ENCODE peak calls at places on chromosomes 3 and 15, in nine cellular contexts. One of them, this sample, is unnamed. For H3K36me3, the result is how much of the 10 kb centered on the place peaks cover.

GRCh38 chr15:59276225-59277178 is 69.9 kb downstream of the LDHAL6B start:
- DNase-seq in iPS DF 6.9: no peak
- DNase-seq in mesenchymal stem cell: no peak
- DNase-seq in lower lobe of right lung: no peak
- DNase-seq in ovary: no peak
- DNase-seq in IMR-90: no peak
- DNase-seq in Peyer's patch: peak
- DNase-seq in tibial nerve: no peak
- DNase-seq in HCT116: peak
- DNase-seq in this sample: no peak

GRCh38 chr15:101156061-101156460 is 95.8 kb downstream of the CHSY1 start:
- DNase-seq in iPS DF 6.9: no peak
- DNase-seq in mesenchymal stem cell: no peak
- DNase-seq in lower lobe of right lung: peak
- DNase-seq in ovary: no peak
- DNase-seq in IMR-90: no peak
- DNase-seq in Peyer's patch: no peak
- DNase-seq in tibial nerve: no peak
- DNase-seq in HCT116: no peak
- DNase-seq in this sample: no peak

GRCh38 chr3:67418539-67419529 is 235.6 kb downstream of the SUCLG2 start:
- DNase-seq in iPS DF 6.9: no peak
- DNase-seq in mesenchymal stem cell: no peak
- DNase-seq in lower lobe of right lung: no peak
- DNase-seq in ovary: no peak
- DNase-seq in IMR-90: peak
- DNase-seq in Peyer's patch: no peak
- DNase-seq in tibial nerve: no peak
- DNase-seq in HCT116: no peak
- DNase-seq in this sample: no peak

GRCh38 chr3:98823791-98824190 is 60.7 kb downstream of the ST3GAL6 start:
- DNase-seq in iPS DF 6.9: no peak
- DNase-seq in mesenchymal stem cell: no peak
- DNase-seq in lower lobe of right lung: no peak
- DNase-seq in ovary: no peak
- DNase-seq in IMR-90: peak
- DNase-seq in Peyer's patch: no peak
- DNase-seq in tibial nerve: no peak
- DNase-seq in HCT116: no peak
- DNase-seq in this sample: no peak

GRCh38 chr15:79349526-79349925 is 38.6 kb downstream of the TMED3 start:
- DNase-seq in iPS DF 6.9: no peak
- DNase-seq in mesenchymal stem cell: peak
- DNase-seq in lower lobe of right lung: no peak
- DNase-seq in ovary: no peak
- DNase-seq in IMR-90: no peak
- DNase-seq in Peyer's patch: no peak
- DNase-seq in tibial nerve: no peak
- DNase-seq in HCT116: no peak
- DNase-seq in this sample: no peak

GRCh38 chr15:77542491-77543001 is 90.2 kb downstream of the LINGO1 start:
- DNase-seq in iPS DF 6.9: no peak
- DNase-seq in mesenchymal stem cell: peak
- DNase-seq in lower lobe of right lung: no peak
- DNase-seq in ovary: no peak
- DNase-seq in IMR-90: peak
- DNase-seq in Peyer's patch: no peak
- DNase-seq in tibial nerve: no peak
- DNase-seq in HCT116: no peak
- DNase-seq in this sample: no peak

GRCh38 chr15:89828324-89829145 is 13.9 kb upstream of the ANPEP start:
- DNase-seq in iPS DF 6.9: no peak
- DNase-seq in mesenchymal stem cell: peak
- DNase-seq in lower lobe of right lung: peak
- DNase-seq in ovary: peak
- DNase-seq in IMR-90: peak
- DNase-seq in Peyer's patch: peak
- DNase-seq in tibial nerve: peak
- DNase-seq in HCT116: no peak
- DNase-seq in this sample: peak

GRCh38 chr3:109927161-109927560 is 589.8 kb upstream of the DPPA4 start:
- DNase-seq in iPS DF 6.9: no peak
- DNase-seq in mesenchymal stem cell: peak
- DNase-seq in lower lobe of right lung: no peak
- DNase-seq in ovary: no peak
- DNase-seq in IMR-90: peak
- DNase-seq in Peyer's patch: no peak
- DNase-seq in tibial nerve: no peak
- DNase-seq in HCT116: peak
- DNase-seq in this sample: no peak

GRCh38 chr3:37148208-37148607 is 26.2 kb downstream of the LRRFIP2 start:
- DNase-seq in iPS DF 6.9: no peak
- DNase-seq in mesenchymal stem cell: no peak
- DNase-seq in lower lobe of right lung: no peak
- DNase-seq in ovary: no peak
- DNase-seq in IMR-90: no peak
- DNase-seq in Peyer's patch: no peak
- DNase-seq in tibial nerve: no peak
- DNase-seq in HCT116: no peak
- DNase-seq in this sample: no peak

GRCh38 chr3:156694536-156694935 is 20.1 kb downstream of the TIPARP start:
- DNase-seq in iPS DF 6.9: no peak
- DNase-seq in mesenchymal stem cell: peak
- DNase-seq in lower lobe of right lung: no peak
- DNase-seq in ovary: no peak
- DNase-seq in IMR-90: peak
- DNase-seq in Peyer's patch: no peak
- DNase-seq in tibial nerve: no peak
- DNase-seq in HCT116: no peak
- DNase-seq in this sample: no peak

GRCh38 chr15:81279621-81280051 is 44.3 kb downstream of the STARD5 start:
- DNase-seq in iPS DF 6.9: no peak
- DNase-seq in mesenchymal stem cell: peak
- DNase-seq in lower lobe of right lung: no peak
- DNase-seq in ovary: no peak
- DNase-seq in IMR-90: no peak
- DNase-seq in Peyer's patch: no peak
- DNase-seq in tibial nerve: no peak
- DNase-seq in HCT116: no peak
- DNase-seq in this sample: no peak

GRCh38 chr3:32882180-32882579 is 64.4 kb downstream of the TRIM71 start:
- DNase-seq in iPS DF 6.9: no peak
- DNase-seq in mesenchymal stem cell: no peak
- DNase-seq in lower lobe of right lung: no peak
- DNase-seq in ovary: no peak
- DNase-seq in IMR-90: no peak
- DNase-seq in Peyer's patch: no peak
- DNase-seq in tibial nerve: no peak
- DNase-seq in HCT116: no peak
- DNase-seq in this sample: no peak
- H3K36me3 ChIP-seq in iPS DF 6.9: under half
- H3K36me3 ChIP-seq in mesenchymal stem cell: under half
- H3K36me3 ChIP-seq in lower lobe of right lung: under half
- H3K36me3 ChIP-seq in ovary: under half
- H3K36me3 ChIP-seq in IMR-90: under half
- H3K36me3 ChIP-seq in Peyer's patch: under half
- H3K36me3 ChIP-seq in tibial nerve: under half
- H3K36me3 ChIP-seq in HCT116: under half
- H3K36me3 ChIP-seq in this sample: under half

GRCh38 chr3:14946749-14947104 is 656 bp upstream of the NR2C2 start:
- DNase-seq in iPS DF 6.9: no peak
- DNase-seq in mesenchymal stem cell: no peak
- DNase-seq in lower lobe of right lung: no peak
- DNase-seq in ovary: no peak
- DNase-seq in IMR-90: no peak
- DNase-seq in Peyer's patch: no peak
- DNase-seq in tibial nerve: no peak
- DNase-seq in HCT116: no peak
- DNase-seq in this sample: no peak

GRCh38 chr3:14949126-14949525 is 1.7 kb downstream of the NR2C2 start:
- DNase-seq in iPS DF 6.9: no peak
- DNase-seq in mesenchymal stem cell: peak
- DNase-seq in lower lobe of right lung: no peak
- DNase-seq in ovary: no peak
- DNase-seq in IMR-90: no peak
- DNase-seq in Peyer's patch: no peak
- DNase-seq in tibial nerve: no peak
- DNase-seq in HCT116: no peak
- DNase-seq in this sample: no peak

GRCh38 chr3:14947886-14948608 is 664 bp downstream of the NR2C2 start:
- DNase-seq in iPS DF 6.9: peak
- DNase-seq in mesenchymal stem cell: peak
- DNase-seq in lower lobe of right lung: peak
- DNase-seq in ovary: peak
- DNase-seq in IMR-90: peak
- DNase-seq in Peyer's patch: peak
- DNase-seq in tibial nerve: peak
- DNase-seq in HCT116: peak
- DNase-seq in this sample: peak

GRCh38 chr3:14948609-14949038 is 1.2 kb downstream of the NR2C2 start:
- DNase-seq in iPS DF 6.9: no peak
- DNase-seq in mesenchymal stem cell: no peak
- DNase-seq in lower lobe of right lung: no peak
- DNase-seq in ovary: no peak
- DNase-seq in IMR-90: no peak
- DNase-seq in Peyer's patch: no peak
- DNase-seq in tibial nerve: no peak
- DNase-seq in HCT116: no peak
- DNase-seq in this sample: no peak

DNA sequence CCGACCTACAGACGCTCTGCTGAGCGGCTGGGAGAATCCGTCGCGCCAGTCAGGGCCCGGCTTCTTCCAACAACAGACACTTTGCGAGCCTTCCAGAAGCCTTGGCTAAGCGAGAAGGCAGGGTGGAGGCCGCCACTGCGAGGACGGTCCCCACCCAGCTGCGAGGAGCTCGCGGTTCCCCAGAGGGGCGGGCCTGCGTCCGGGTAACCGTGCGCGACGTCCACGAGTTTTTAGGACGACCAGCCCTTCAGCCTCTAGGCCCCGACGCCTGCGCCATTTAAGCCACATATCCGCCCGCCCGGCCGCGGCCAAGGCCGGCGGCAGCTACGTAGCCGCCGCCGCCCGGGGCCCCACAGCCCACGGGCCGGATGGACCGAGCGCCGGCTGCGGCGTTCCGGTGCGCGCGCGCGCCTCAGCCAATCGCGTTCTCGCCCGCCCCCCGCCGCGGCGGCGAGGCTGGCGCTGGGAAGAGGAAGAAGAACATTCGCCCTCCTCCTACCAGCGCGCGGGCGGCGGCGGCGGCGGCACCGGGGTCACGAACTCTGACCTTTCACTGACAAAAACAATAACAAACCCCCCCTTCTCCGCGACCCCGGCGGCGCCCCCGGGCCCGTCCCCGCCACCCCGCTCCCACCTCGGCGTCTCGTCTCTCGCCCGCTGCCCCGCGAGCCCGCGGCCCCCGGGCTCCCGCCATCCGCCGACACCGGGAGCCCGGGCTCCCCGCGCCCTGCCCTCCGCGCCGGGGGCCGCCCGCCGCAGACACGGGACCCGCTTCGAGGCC is at the start of gene NR2C2:
- DNase-seq in iPS DF 6.9: no peak
- DNase-seq in mesenchymal stem cell: peak
- DNase-seq in lower lobe of right lung: peak
- DNase-seq in ovary: peak
- DNase-seq in IMR-90: peak
- DNase-seq in Peyer's patch: peak
- DNase-seq in tibial nerve: peak
- DNase-seq in HCT116: peak
- DNase-seq in this sample: peak
- H3K36me3 ChIP-seq in iPS DF 6.9: under half
- H3K36me3 ChIP-seq in mesenchymal stem cell: under half
- H3K36me3 ChIP-seq in lower lobe of right lung: under half
- H3K36me3 ChIP-seq in ovary: under half
- H3K36me3 ChIP-seq in IMR-90: under half
- H3K36me3 ChIP-seq in Peyer's patch: under half
- H3K36me3 ChIP-seq in tibial nerve: under half
- H3K36me3 ChIP-seq in HCT116: under half
- H3K36me3 ChIP-seq in this sample: under half

GRCh38 chr3:24086597-24087369 is 141.7 kb downstream of the NR1D2 start:
- DNase-seq in iPS DF 6.9: no peak
- DNase-seq in mesenchymal stem cell: peak
- DNase-seq in lower lobe of right lung: no peak
- DNase-seq in ovary: no peak
- DNase-seq in IMR-90: no peak
- DNase-seq in Peyer's patch: no peak
- DNase-seq in tibial nerve: no peak
- DNase-seq in HCT116: no peak
- DNase-seq in this sample: no peak

GRCh38 chr3:24087469-24087868 is 142.4 kb downstream of the NR1D2 start:
- DNase-seq in iPS DF 6.9: no peak
- DNase-seq in mesenchymal stem cell: no peak
- DNase-seq in lower lobe of right lung: no peak
- DNase-seq in ovary: no peak
- DNase-seq in IMR-90: no peak
- DNase-seq in Peyer's patch: no peak
- DNase-seq in tibial nerve: no peak
- DNase-seq in HCT116: no peak
- DNase-seq in this sample: no peak

DNA sequence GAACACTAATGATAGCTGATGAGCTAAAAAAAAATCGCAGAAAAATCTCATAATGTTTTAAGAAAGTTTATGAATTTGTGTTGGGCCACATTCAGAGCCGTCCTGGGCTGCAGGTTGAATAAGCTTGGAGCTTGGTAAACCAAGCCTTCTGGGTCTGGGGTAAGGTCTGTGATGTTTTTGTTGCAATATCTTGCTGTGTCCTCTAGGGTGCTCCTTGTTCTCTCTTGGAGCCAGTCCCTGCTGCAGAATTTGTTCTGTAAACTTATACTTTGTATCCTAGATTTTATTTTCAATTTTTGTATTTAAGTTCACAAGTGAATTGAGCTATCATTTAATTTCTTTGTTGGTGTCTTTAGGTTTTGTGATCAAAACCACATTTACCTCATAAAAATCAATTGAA is 143.7 kb downstream of the NR1D2 start:
- DNase-seq in iPS DF 6.9: no peak
- DNase-seq in mesenchymal stem cell: peak
- DNase-seq in lower lobe of right lung: no peak
- DNase-seq in ovary: no peak
- DNase-seq in IMR-90: peak
- DNase-seq in Peyer's patch: no peak
- DNase-seq in tibial nerve: no peak
- DNase-seq in HCT116: peak
- DNase-seq in this sample: no peak
- H3K36me3 ChIP-seq in iPS DF 6.9: under half
- H3K36me3 ChIP-seq in mesenchymal stem cell: under half
- H3K36me3 ChIP-seq in lower lobe of right lung: under half
- H3K36me3 ChIP-seq in ovary: under half
- H3K36me3 ChIP-seq in IMR-90: under half
- H3K36me3 ChIP-seq in Peyer's patch: under half
- H3K36me3 ChIP-seq in tibial nerve: under half
- H3K36me3 ChIP-seq in HCT116: under half
- H3K36me3 ChIP-seq in this sample: under half

DNA sequence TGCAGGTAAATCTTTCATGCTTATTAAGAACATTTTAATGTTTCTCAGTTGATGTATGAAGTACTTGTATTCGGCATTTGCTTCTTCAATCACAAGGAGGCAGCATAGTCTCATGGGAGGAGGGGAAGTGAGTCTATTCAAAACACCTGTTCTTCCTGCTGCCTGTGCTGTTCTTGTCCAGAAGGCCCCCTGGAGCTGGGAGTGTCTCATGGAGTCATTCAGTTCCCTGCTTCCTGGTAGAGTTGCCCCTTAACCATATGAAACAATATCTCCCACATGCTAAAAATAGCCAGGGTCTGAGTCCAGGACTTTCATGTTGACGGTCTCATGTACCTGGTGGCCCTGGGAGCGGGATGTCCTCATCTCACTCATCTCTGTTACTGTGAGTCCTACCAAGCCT is 15.5 kb upstream of the PPP1R2 start:
- DNase-seq in iPS DF 6.9: no peak
- DNase-seq in mesenchymal stem cell: no peak
- DNase-seq in lower lobe of right lung: no peak
- DNase-seq in ovary: no peak
- DNase-seq in IMR-90: peak
- DNase-seq in Peyer's patch: no peak
- DNase-seq in tibial nerve: no peak
- DNase-seq in HCT116: peak
- DNase-seq in this sample: no peak
- H3K36me3 ChIP-seq in iPS DF 6.9: under half
- H3K36me3 ChIP-seq in mesenchymal stem cell: under half
- H3K36me3 ChIP-seq in lower lobe of right lung: under half
- H3K36me3 ChIP-seq in ovary: under half
- H3K36me3 ChIP-seq in IMR-90: under half
- H3K36me3 ChIP-seq in Peyer's patch: under half
- H3K36me3 ChIP-seq in tibial nerve: under half
- H3K36me3 ChIP-seq in HCT116: under half
- H3K36me3 ChIP-seq in this sample: under half